ENCODE peak calls at places on chromosomes 3 and 15, in six cellular contexts. Z is AG10803, H is spleen, W is uterus, T is kidney epithelial cell, J is Karpas-422. R is an unnamed sample.

GRCh38 chr15:100764778-100765457 is 114.7 kb upstream of the ALDH1A3 start:
- DNase-seq in W (peak), H (peak), T (no peak), J (no peak), Z (peak), R (no peak)

GRCh38 chr3:159082514-159082913 is 280.7 kb downstream of the MFSD1 start:
- DNase-seq in H (no peak), J (no peak), W (no peak), T (no peak), Z (peak), R (no peak)

GRCh38 chr3:147099076-147099475 is 307.3 kb downstream of the ZIC4 start:
- DNase-seq in W (no peak), T (no peak), H (no peak), Z (no peak), J (no peak), R (no peak)

GRCh38 chr3:67601919-67602608 is 52.3 kb downstream of the SUCLG2 start:
- DNase-seq in W (no peak), T (no peak), J (no peak), Z (no peak), H (no peak), R (no peak)

GRCh38 chr3:153158961-153159735 is 2.9 kb upstream of the RAP2B start:
- DNase-seq in T (no peak), J (no peak), H (no peak), Z (no peak), W (no peak), R (no peak)

GRCh38 chr15:89171136-89172072 is 50.0 kb downstream of the RLBP1 start:
- DNase-seq in H (peak), T (no peak), W (peak), Z (peak), J (peak), R (peak)

GRCh38 chr15:20352241-20353200 is 189.1 kb downstream of the GOLGA6L6 start:
- DNase-seq in W (peak), H (peak), Z (no peak), T (no peak), J (no peak), R (no peak)

GRCh38 chr3:112445839-112446238 is 53.4 kb downstream of the BTLA start:
- DNase-seq in Z (peak), W (no peak), H (no peak), T (no peak), J (no peak), R (no peak)

GRCh38 chr15:83971967-83972366 is 263.6 kb upstream of the GOLGA6L4 start:
- DNase-seq in Z (peak), T (no peak), J (no peak), W (no peak), H (no peak), R (no peak)

GRCh38 chr15:53869044-53869805 is 109.0 kb upstream of the UNC13C start:
- DNase-seq in T (no peak), J (peak), H (no peak), W (no peak), Z (no peak), R (peak)

GRCh38 chr3:193014961-193015360 is 97.3 kb upstream of the MB21D2 start:
- DNase-seq in J (no peak), T (no peak), Z (no peak), H (no peak), W (no peak), R (no peak)

GRCh38 chr15:70096215-70096974 is 1.3 kb downstream of the TLE3 start:
- DNase-seq in H (peak), J (peak), Z (peak), T (no peak), W (peak), R (peak)

GRCh38 chr3:60528651-60529050 is 722.6 kb downstream of the FHIT start:
- DNase-seq in W (no peak), H (no peak), T (no peak), J (no peak), Z (no peak), R (no peak)

GRCh38 chr3:172692751-172693310 is 18.0 kb downstream of the NCEH1 start:
- DNase-seq in J (no peak), W (no peak), T (no peak), H (no peak), Z (no peak), R (no peak)

GRCh38 chr15:62067448-62068044 is 769 bp downstream of the C2CD4A start:
- DNase-seq in W (peak), H (peak), J (no peak), Z (peak), T (no peak), R (peak)

GRCh38 chr15:92681141-92681622 is 25.6 kb upstream of the FAM174B start:
- DNase-seq in T (peak), W (peak), Z (peak), J (no peak), H (no peak), R (no peak)

GRCh38 chr3:146747928-146748327 is 142.8 kb upstream of the PLSCR5 start:
- DNase-seq in Z (peak), T (no peak), H (no peak), W (no peak), J (no peak), R (no peak)

GRCh38 chr3:105747056-105747455 is 121.8 kb downstream of the CBLB start:
- DNase-seq in Z (peak), J (no peak), W (no peak), T (peak), H (no peak), R (no peak)

GRCh38 chr15:95522533-95522932 is 808.0 kb upstream of the NR2F2 start:
- DNase-seq in T (no peak), W (no peak), Z (no peak), J (no peak), H (no peak), R (no peak)

GRCh38 chr3:197953881-197954280 is 3.9 kb downstream of the RPL35A start:
- DNase-seq in Z (peak), T (no peak), W (no peak), H (no peak), J (no peak), R (no peak)

GRCh38 chr3:149542375-149543312 is 68.1 kb downstream of the TM4SF4 start:
- DNase-seq in H (no peak), J (no peak), W (no peak), Z (no peak), T (peak), R (no peak)

GRCh38 chr3:65604863-65605526 is 433.7 kb downstream of the MAGI1 start:
- DNase-seq in H (no peak), J (no peak), W (no peak), T (no peak), Z (peak), R (no peak)

GRCh38 chr3:60935709-60936108 is 315.5 kb downstream of the FHIT start:
- DNase-seq in Z (peak), J (no peak), W (no peak), H (no peak), T (peak), R (no peak)

GRCh38 chr3:190385835-190386688 is 1.9 kb upstream of the CLDN16 start:
- DNase-seq in H (no peak), W (no peak), T (peak), Z (peak), J (no peak), R (no peak)

GRCh38 chr3:161957467-161957866 is 460.9 kb downstream of the OTOL1 start:
- DNase-seq in T (no peak), J (no peak), Z (peak), H (no peak), W (no peak), R (no peak)

GRCh38 chr3:42660131-42660715 is 6.7 kb downstream of the ZBTB47 start:
- DNase-seq in T (no peak), J (no peak), H (no peak), W (no peak), Z (no peak), R (no peak)

GRCh38 chr3:54347933-54348332 is 225.6 kb downstream of the CACNA2D3 start:
- DNase-seq in H (no peak), J (no peak), T (no peak), Z (no peak), W (no peak), R (no peak)

GRCh38 chr3:123335007-123335670 is 113.8 kb downstream of the ADCY5 start:
- DNase-seq in H (peak), J (no peak), T (no peak), W (no peak), Z (no peak), R (no peak)

GRCh38 chr3:46962427-46962826 is 14.1 kb downstream of the CCDC12 start:
- DNase-seq in J (no peak), W (no peak), Z (no peak), H (no peak), T (no peak), R (no peak)

GRCh38 chr3:29463306-29463705 is 182.4 kb downstream of the RBMS3 start:
- DNase-seq in J (no peak), H (no peak), Z (no peak), T (no peak), W (no peak), R (no peak)

GRCh38 chr15:76116138-76116885 is 56.5 kb downstream of the TMEM266 start:
- DNase-seq in J (no peak), W (no peak), Z (no peak), T (no peak), H (no peak), R (no peak)

GRCh38 chr15:70281811-70282307 is 184.1 kb upstream of the TLE3 start:
- DNase-seq in Z (peak), W (no peak), T (no peak), H (peak), J (peak), R (no peak)

GRCh38 chr3:192433704-192434103 is 293.6 kb downstream of the FGF12 start:
- DNase-seq in W (no peak), J (no peak), H (no peak), Z (no peak), T (no peak), R (no peak)

GRCh38 chr3:10548997-10549396 is 43.6 kb upstream of the ATP2B2 start:
- DNase-seq in T (no peak), J (peak), W (no peak), H (no peak), Z (no peak), R (no peak)

GRCh38 chr15:85614059-85614458 is 180.7 kb downstream of the KLHL25 start:
- DNase-seq in W (no peak), T (no peak), J (no peak), H (no peak), Z (no peak), R (no peak)

GRCh38 chr15:82165948-82166376 is 96.6 kb downstream of the EFL1 start:
- DNase-seq in T (no peak), Z (peak), H (no peak), W (no peak), J (no peak), R (no peak)

GRCh38 chr3:69439683-69440270 is 53.9 kb upstream of the FRMD4B start:
- DNase-seq in H (no peak), T (no peak), W (no peak), J (peak), Z (peak), R (no peak)

GRCh38 chr3:149808209-149808829 is 4.7 kb upstream of the RNF13 start:
- DNase-seq in J (peak), W (peak), T (peak), H (no peak), Z (peak), R (peak)

GRCh38 chr3:69250014-69250413 is 127.6 kb upstream of the LMOD3 start:
- DNase-seq in J (no peak), H (no peak), Z (peak), T (no peak), W (no peak), R (no peak)

GRCh38 chr3:8767667-8768363 is 1.6 kb downstream of the OXTR start:
- DNase-seq in J (no peak), T (no peak), H (no peak), Z (no peak), W (no peak), R (peak)

GRCh38 chr3:8765528-8765927 is 3.9 kb downstream of the OXTR start:
- DNase-seq in H (no peak), T (no peak), Z (no peak), W (no peak), J (no peak), R (no peak)

GRCh38 chr3:8766148-8766547 is 3.3 kb downstream of the OXTR start:
- DNase-seq in J (no peak), T (no peak), Z (no peak), H (no peak), W (no peak), R (no peak)

GRCh38 chr3:8768364-8769087 is 887 bp downstream of the OXTR start:
- DNase-seq in W (no peak), H (no peak), Z (no peak), J (no peak), T (no peak), R (no peak)

DNA sequence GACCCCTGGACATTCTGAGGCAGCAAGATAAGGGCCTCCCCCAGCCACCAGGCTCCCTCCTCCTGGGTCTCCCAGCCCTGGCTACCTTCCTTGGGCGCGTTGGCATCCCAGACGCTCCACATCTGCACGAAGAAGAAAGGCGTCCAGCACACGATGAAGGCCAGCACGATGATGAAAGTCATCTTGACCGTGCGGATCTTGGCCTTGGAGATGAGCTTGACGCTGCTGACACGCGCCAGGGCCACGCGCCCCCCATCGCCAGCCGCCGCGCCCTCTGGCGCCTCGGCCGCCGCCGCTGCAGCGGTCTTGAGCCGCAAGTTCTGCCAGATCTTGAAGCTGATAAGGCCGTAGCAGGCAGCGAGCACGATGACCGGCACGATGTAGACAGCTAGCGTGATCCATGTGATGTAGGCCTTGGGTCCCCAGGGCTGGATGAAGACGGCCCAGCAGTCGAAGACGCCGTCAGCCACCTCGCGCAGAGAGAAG is 2.2 kb downstream of the OXTR start:
- DNase-seq in W (no peak), T (no peak), J (no peak), Z (no peak), H (no peak), R (no peak)
- H3K4me3 ChIP-seq in W (no peak), T (peak), J (no peak), Z (peak), H (peak), R (no peak)

DNA sequence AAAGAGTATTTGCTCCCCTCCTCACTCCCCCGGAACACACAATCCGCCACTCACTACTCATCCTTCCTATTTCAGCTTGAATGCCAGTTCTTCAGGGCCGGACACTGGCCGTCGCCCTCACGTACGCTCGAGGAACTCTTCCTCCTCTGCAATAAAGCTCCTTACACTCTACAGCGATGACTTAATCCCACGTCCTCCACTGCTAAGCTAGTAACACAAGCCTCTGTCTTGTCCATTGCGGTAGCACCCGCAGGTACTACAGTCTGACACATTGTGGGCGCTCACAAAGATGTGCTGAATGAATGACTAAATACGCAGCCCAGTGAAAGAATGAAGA is 625 bp upstream of the EPHB3 start:
- DNase-seq in W (no peak), J (no peak), T (peak), H (no peak), Z (no peak), R (no peak)
- H3K4me3 ChIP-seq in W (peak), J (peak), T (no peak), H (peak), Z (peak), R (peak)

DNA sequence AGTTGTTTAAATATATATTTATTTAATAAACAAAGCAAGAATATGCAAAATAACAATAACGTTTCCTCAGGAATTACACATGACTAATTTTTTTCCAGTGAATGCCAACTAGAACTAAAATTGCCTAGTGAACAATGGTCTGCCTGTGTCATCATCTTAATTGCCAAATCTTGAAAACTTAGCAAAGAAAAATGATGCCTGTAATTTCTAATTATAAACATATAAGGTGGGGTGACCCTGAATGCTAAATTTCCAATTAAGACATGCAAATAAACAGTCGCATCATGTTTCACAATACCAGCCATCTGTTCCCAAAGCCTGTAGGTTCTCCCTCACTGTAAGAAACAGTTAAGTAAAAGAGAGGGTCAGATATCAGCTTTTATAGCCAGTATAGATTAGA is 67.6 kb upstream of the PLCL2 start:
- DNase-seq in Z (peak), H (no peak), J (no peak), W (no peak), T (no peak), R (no peak)
- H3K4me3 ChIP-seq in Z (no peak), H (no peak), J (no peak), W (no peak), T (no peak), R (no peak)

GRCh38 chr15:40291088-40291574 is 8.3 kb upstream of the ANKRD63 start:
- DNase-seq in T (no peak), W (no peak), H (peak), Z (peak), J (no peak), R (peak)

GRCh38 chr15:40293006-40293405 is 10.1 kb upstream of the ANKRD63 start:
- DNase-seq in J (no peak), H (peak), T (no peak), Z (no peak), W (no peak), R (no peak)

GRCh38 chr15:40292246-40292645 is 9.4 kb upstream of the ANKRD63 start:
- DNase-seq in H (no peak), Z (no peak), W (no peak), T (no peak), J (no peak), R (no peak)

GRCh38 chr15:40289140-40289775 is 6.4 kb upstream of the ANKRD63 start:
- DNase-seq in T (no peak), W (no peak), H (no peak), Z (no peak), J (no peak), R (no peak)

GRCh38 chr15:40290540-40291087 is 7.8 kb upstream of the ANKRD63 start:
- DNase-seq in T (no peak), J (no peak), Z (no peak), H (no peak), W (no peak), R (no peak)
- H3K4me3 ChIP-seq in T (peak), J (no peak), Z (no peak), H (no peak), W (no peak), R (no peak)